ENCODE peak calls at places on chromosome 10, in seven cellular contexts. Q is ascending aorta; B is GF-D8; Y is skeletal muscle cell; O is stimulated activated naive CD8-positive, alpha-beta T cell treated with anti-CD3 and anti-CD28 coated beads, Interleukin-15, amount 100 ng/mL, for 72 hours; S is HFFc6; X is CD4-positive, alpha-beta memory T cell. R is an unnamed sample.

GRCh38 chr10:29827512-29827911 is 192.7 kb upstream of the SVIL start:
- DNase-seq in X (no peak), Y (no peak), S (no peak), B (no peak), Q (no peak), O (no peak), R (no peak)

GRCh38 chr10:33304553-33304952 is 29.9 kb downstream of the NRP1 start:
- DNase-seq in S (no peak), Q (no peak), B (no peak), X (no peak), Y (no peak), O (no peak), R (no peak)

GRCh38 chr10:71089162-71089561 is 123.2 kb upstream of the UNC5B start:
- DNase-seq in S (no peak), Y (no peak), B (no peak), X (no peak), Q (peak; percentile 52), O (no peak), R (peak; percentile 36)

GRCh38 chr10:11197266-11197712 is 179.6 kb downstream of the CELF2 start:
- DNase-seq in X (no peak), B (no peak), Y (no peak), O (no peak), S (no peak), Q (no peak), R (no peak)

GRCh38 chr10:79221110-79222051 is 125.9 kb upstream of the PPIF start:
- DNase-seq in O (no peak), X (no peak), Q (no peak), Y (peak; percentile 95), S (peak; percentile 68), B (no peak), R (no peak)

GRCh38 chr10:905503-905902 is 26.0 kb downstream of the LARP4B start:
- DNase-seq in X (no peak), Q (no peak), B (no peak), Y (no peak), O (no peak), S (no peak), R (no peak)

GRCh38 chr10:89118091-89118490 is 89.0 kb downstream of the CH25H start:
- DNase-seq in Q (no peak), Y (peak; percentile 61), B (no peak), O (no peak), S (peak; percentile 65), X (no peak), R (no peak)

GRCh38 chr10:132774905-132775863 is 10.8 kb downstream of the NKX6-2 start:
- DNase-seq in S (no peak), X (no peak), Y (no peak), B (no peak), O (no peak), Q (no peak), R (no peak)

GRCh38 chr10:45441239-45441638 is 67.2 kb downstream of the ALOX5 start:
- DNase-seq in X (no peak), B (no peak), Q (no peak), Y (no peak), S (no peak), O (no peak), R (no peak)

GRCh38 chr10:67602268-67602950 is 93.6 kb downstream of the CTNNA3 start:
- DNase-seq in B (no peak), S (peak; percentile 81), O (no peak), X (no peak), Y (peak; percentile 86), Q (no peak), R (no peak)

GRCh38 chr10:122373713-122374112 is 795 bp upstream of the PLEKHA1 start:
- DNase-seq in O (no peak), Q (peak; percentile 62), Y (no peak), X (no peak), B (no peak), S (peak; percentile 24), R (peak; percentile 48)

GRCh38 chr10:92239600-92240288 is 51.1 kb downstream of the CPEB3 start:
- DNase-seq in X (peak; percentile 48), Y (no peak), Q (peak; percentile 68), S (no peak), B (no peak), O (peak; percentile 38), R (peak; percentile 18)

GRCh38 chr10:72164617-72165016 is 51.2 kb upstream of the ANAPC16 start:
- DNase-seq in S (no peak), B (peak; percentile 60), Y (no peak), O (no peak), X (peak; percentile 33), Q (no peak), R (no peak)

GRCh38 chr10:73857446-73857845 is 16.9 kb downstream of the CAMK2G start:
- DNase-seq in O (peak; percentile 50), B (no peak), Y (no peak), X (no peak), S (peak; percentile 60), Q (no peak), R (no peak)

GRCh38 chr10:30759423-30759822 is 129.9 kb upstream of the LYZL2 start:
- DNase-seq in X (no peak), O (no peak), Y (peak; percentile 47), B (no peak), S (no peak), Q (no peak), R (no peak)

GRCh38 chr10:92822964-92823363 is 25.4 kb upstream of the EXOC6 start:
- DNase-seq in S (no peak), O (no peak), B (peak; percentile 33), Q (no peak), Y (no peak), X (no peak), R (no peak)

GRCh38 chr10:129305046-129305445 is 162.0 kb upstream of the MGMT start:
- DNase-seq in Q (no peak), O (no peak), B (no peak), X (no peak), Y (no peak), S (no peak), R (no peak)

GRCh38 chr10:63010203-63010602 is 122.9 kb upstream of the NRBF2 start:
- DNase-seq in Y (no peak), Q (no peak), X (no peak), S (no peak), O (no peak), B (no peak), R (no peak)

GRCh38 chr10:123229927-123230630 is 75.9 kb downstream of the BUB3 start:
- DNase-seq in B (no peak), Y (peak; percentile 10), O (no peak), S (no peak), Q (no peak), X (no peak), R (no peak)

GRCh38 chr10:122521011-122521410 is 39.5 kb upstream of the DMBT1 start:
- DNase-seq in S (no peak), O (no peak), X (no peak), Q (no peak), B (no peak), Y (no peak), R (no peak)

GRCh38 chr10:132977807-132978206 is 35.4 kb upstream of the CFAP46 start:
- DNase-seq in X (no peak), Y (no peak), S (no peak), B (no peak), Q (no peak), O (no peak), R (no peak)

GRCh38 chr10:47152861-47153349 is 147.1 kb upstream of the GDF10 start:
- DNase-seq in Y (no peak), O (no peak), Q (no peak), B (no peak), S (peak; percentile 27), X (no peak), R (peak; percentile 35)

GRCh38 chr10:74176380-74177139 is 25.5 kb downstream of the ADK start:
- DNase-seq in O (peak; percentile 95), B (peak; percentile 91), S (peak; percentile 97), Y (peak; percentile 77), Q (peak; percentile 98), X (peak; percentile 95), R (peak; percentile 89)

GRCh38 chr10:80497187-80498038 is 40.3 kb upstream of the SH2D4B start:
- DNase-seq in B (peak; percentile 91), X (no peak), O (no peak), Q (no peak), Y (peak; percentile 69), S (peak; percentile 58), R (no peak)

GRCh38 chr10:120945801-120946302 is 94.7 kb downstream of the WDR11 start:
- DNase-seq in X (no peak), Y (no peak), B (no peak), Q (no peak), O (no peak), S (no peak), R (no peak)

GRCh38 chr10:113412161-113412560 is 140.7 kb upstream of the HABP2 start:
- DNase-seq in X (no peak), O (no peak), S (no peak), Q (no peak), B (no peak), Y (no peak), R (no peak)

GRCh38 chr10:47079177-47079580 is 168.0 kb downstream of the PTPN20 start:
- DNase-seq in Q (peak; percentile 2), S (no peak), O (no peak), Y (no peak), B (no peak), X (no peak), R (no peak)

GRCh38 chr10:47277352-47278151 is 22.4 kb upstream of the GDF10 start:
- DNase-seq in X (peak; percentile 19), Y (no peak), B (no peak), Q (peak; percentile 46), O (no peak), S (no peak), R (no peak)

R was measured in stimulated activated effector memory CD8-positive, alpha-beta T cell treated with anti-CD3 and anti-CD28 coated beads, Interleukin-12 subunit alpha, Interleukin-12 subunit beta, amount 100 ng/mL, for 72 hours.